ENCODE peak calls at places on chromosome 16, in six cellular contexts. L is body of pancreas; P is midbrain; I is naive thymus-derived CD8-positive, alpha-beta T cell; J is fibroblast of the conjunctiva; Q is GOT3. M is an unnamed sample.

GRCh38 chr16:68086860-68087268 is 1.7 kb downstream of the NFATC3 start:
- DNase-seq in L (no peak), P (no peak), I (no peak), J (no peak), Q (no peak), M (no peak)

GRCh38 chr16:27692576-27692975 is 142.6 kb downstream of the KATNIP start:
- DNase-seq in L (no peak), P (no peak), I (no peak), J (no peak), Q (no peak), M (no peak)

GRCh38 chr16:970766-971581 is at the start of gene LMF1:
- DNase-seq in L (peak; percentile 97), P (peak; percentile 97), I (peak; percentile 98), J (peak; percentile 82), Q (peak; percentile 67), M (peak; percentile 38)

GRCh38 chr16:73217654-73218053 is 169.7 kb upstream of the ZFHX3 start:
- DNase-seq in L (no peak), P (peak; percentile 16), I (no peak), J (no peak), Q (no peak), M (no peak)

GRCh38 chr16:50284131-50284911 is 18.0 kb downstream of the ADCY7 start:
- DNase-seq in L (no peak), P (no peak), I (no peak), J (no peak), Q (no peak), M (no peak)

GRCh38 chr16:55655709-55656694 is at the start of gene SLC6A2:
- DNase-seq in L (no peak), P (no peak), I (no peak), J (no peak), Q (no peak), M (no peak)

GRCh38 chr16:29256501-29256981 is 150.0 kb downstream of the NPIPB11 start:
- DNase-seq in L (no peak), P (no peak), I (no peak), J (no peak), Q (no peak), M (no peak)

GRCh38 chr16:88352261-88353200 is 30.2 kb upstream of the ZNF469 start:
- DNase-seq in L (no peak), P (no peak), I (no peak), J (no peak), Q (no peak), M (no peak)

GRCh38 chr16:56190903-56191806 is at the start of gene GNAO1:
- DNase-seq in L (peak; percentile 52), P (peak; percentile 92), I (peak; percentile 37), J (peak; percentile 3), Q (no peak), M (no peak)

GRCh38 chr16:30381351-30382041 is 865 bp downstream of the SEPTIN1 start:
- DNase-seq in L (no peak), P (no peak), I (no peak), J (no peak), Q (no peak), M (no peak)

GRCh38 chr16:70433456-70434103 is 5.3 kb downstream of the ST3GAL2 start:
- DNase-seq in L (no peak), P (no peak), I (no peak), J (no peak), Q (no peak), M (peak; percentile 59)

GRCh38 chr16:57621521-57622268 is 6.7 kb upstream of the ADGRG1 start:
- DNase-seq in L (no peak), P (no peak), I (no peak), J (no peak), Q (no peak), M (no peak)

GRCh38 chr16:8963010-8963824 is 489 bp downstream of the USP7 start:
- DNase-seq in L (peak; percentile 27), P (no peak), I (peak; percentile 28), J (no peak), Q (no peak), M (no peak)

GRCh38 chr16:81410643-81411235 is 33.9 kb upstream of the CMIP start:
- DNase-seq in L (no peak), P (no peak), I (no peak), J (no peak), Q (no peak), M (no peak)

GRCh38 chr16:15398618-15399316 is 3.2 kb downstream of the MPV17L start:
- DNase-seq in L (peak; percentile 65), P (no peak), I (no peak), J (no peak), Q (no peak), M (no peak)

GRCh38 chr16:66933776-66934137 is 445 bp downstream of the CIAO2B start:
- DNase-seq in L (no peak), P (no peak), I (no peak), J (no peak), Q (no peak), M (no peak)

GRCh38 chr16:85413713-85414663 is 199.1 kb upstream of the GSE1 start:
- DNase-seq in L (no peak), P (no peak), I (no peak), J (no peak), Q (no peak), M (no peak)

GRCh38 chr16:55478827-55479559 is at the start of gene MMP2:
- DNase-seq in L (no peak), P (peak; percentile 9), I (no peak), J (peak; percentile 61), Q (peak; percentile 19), M (no peak)

GRCh38 chr16:2710021-2710710 is 9.9 kb downstream of the PRSS27 start:
- DNase-seq in L (no peak), P (no peak), I (no peak), J (no peak), Q (no peak), M (no peak)

GRCh38 chr16:23788653-23789052 is 33.8 kb downstream of the CHP2 start:
- DNase-seq in L (no peak), P (no peak), I (no peak), J (no peak), Q (no peak), M (no peak)

GRCh38 chr16:78648517-78648916 is 549.1 kb downstream of the WWOX start:
- DNase-seq in L (no peak), P (peak; percentile 20), I (no peak), J (no peak), Q (no peak), M (no peak)

GRCh38 chr16:68512183-68512582 is 26.9 kb upstream of the ZFP90 start:
- DNase-seq in L (no peak), P (no peak), I (no peak), J (no peak), Q (no peak), M (no peak)

GRCh38 chr16:15990902-15991301 is 41.5 kb downstream of the ABCC1 start:
- DNase-seq in L (no peak), P (no peak), I (no peak), J (no peak), Q (no peak), M (no peak)

GRCh38 chr16:31131841-31132271 is 3.7 kb downstream of the PRSS8 start:
- DNase-seq in L (peak; percentile 25), P (no peak), I (no peak), J (no peak), Q (no peak), M (no peak)

GRCh38 chr16:66382171-66382965 is 15.9 kb downstream of the CDH5 start:
- DNase-seq in L (no peak), P (no peak), I (no peak), J (no peak), Q (no peak), M (no peak)

GRCh38 chr16:68704232-68704867 is 32.7 kb upstream of the CDH1 start:
- DNase-seq in L (peak; percentile 94), P (peak; percentile 80), I (peak; percentile 19), J (peak; percentile 31), Q (no peak), M (no peak)

GRCh38 chr16:49671325-49671724 is 184.6 kb downstream of the ZNF423 start:
- DNase-seq in L (no peak), P (no peak), I (no peak), J (no peak), Q (no peak), M (no peak)

GRCh38 chr16:67229906-67230808 is 3.2 kb downstream of the TMEM208 start:
- DNase-seq in L (no peak), P (no peak), I (no peak), J (no peak), Q (no peak), M (no peak)

GRCh38 chr16:88810868-88811599 is 694 bp downstream of the APRT start:
- DNase-seq in L (peak; percentile 82), P (peak; percentile 93), I (peak; percentile 66), J (peak; percentile 62), Q (peak; percentile 37), M (peak; percentile 50)

GRCh38 chr16:4970010-4970409 is 11.9 kb downstream of the SEC14L5 start:
- DNase-seq in L (no peak), P (no peak), I (no peak), J (no peak), Q (no peak), M (no peak)

GRCh38 chr16:8634991-8635736 is 13.7 kb downstream of the METTL22 start:
- DNase-seq in L (no peak), P (no peak), I (no peak), J (peak; percentile 22), Q (no peak), M (no peak)

GRCh38 chr16:74309789-74310781 is 13.5 kb downstream of the PSMD7 start:
- DNase-seq in L (peak; percentile 38), P (peak; percentile 43), I (no peak), J (peak; percentile 33), Q (no peak), M (no peak)

GRCh38 chr16:58158137-58158536 is 29.0 kb upstream of the CFAP20 start:
- DNase-seq in L (no peak), P (no peak), I (no peak), J (no peak), Q (no peak), M (no peak)

GRCh38 chr16:89923640-89924297 is 627 bp downstream of the TUBB3 start:
- DNase-seq in L (no peak), P (no peak), I (no peak), J (no peak), Q (no peak), M (no peak)

GRCh38 chr16:67879462-67879861 is 5.2 kb upstream of the NRN1L start:
- DNase-seq in L (no peak), P (no peak), I (no peak), J (no peak), Q (no peak), M (no peak)